ENCODE peak calls at places on chromosomes 2 and 18, in five cellular contexts. A, D, M, C and E are unnamed samples.

GRCh38 chr2:70083344-70084156 is 3.7 kb upstream of the PCBP1 start:
- DNase-seq in C (no peak), A (peak; percentile 72), D (no peak), M (peak; percentile 71), E (no peak)

GRCh38 chr2:204982303-204982702 is 437.0 kb downstream of the PARD3B start:
- DNase-seq in D (no peak), M (no peak), C (no peak), A (no peak), E (no peak)

GRCh38 chr2:219595250-219595649 is 2.4 kb upstream of the STK11IP start:
- DNase-seq in A (no peak), C (no peak), D (no peak), M (peak; percentile 68), E (no peak)

GRCh38 chr2:197059498-197059897 is 133.0 kb upstream of the PGAP1 start:
- DNase-seq in A (no peak), C (no peak), D (no peak), M (no peak), E (peak; percentile 26)

GRCh38 chr2:48531141-48531648 is 1.2 kb downstream of the STON1 start:
- DNase-seq in C (no peak), M (peak; percentile 78), A (no peak), D (peak; percentile 24), E (peak; percentile 66)

GRCh38 chr2:84970266-84970955 is 550 bp upstream of the KCMF1 start:
- DNase-seq in D (peak; percentile 65), A (peak; percentile 84), M (peak; percentile 84), C (peak; percentile 70), E (peak; percentile 85)

GRCh38 chr2:128424406-128424805 is 105.7 kb upstream of the HS6ST1 start:
- DNase-seq in C (peak; percentile 17), A (no peak), D (no peak), M (no peak), E (no peak)

GRCh38 chr18:68713131-68713530 is 1.8 kb downstream of the TMX3 start:
- DNase-seq in A (no peak), M (no peak), C (no peak), D (no peak), E (no peak)

GRCh38 chr18:27713727-27714080 is 463.2 kb downstream of the CDH2 start:
- DNase-seq in D (no peak), C (no peak), M (peak; percentile 16), A (no peak), E (no peak)

GRCh38 chr2:26394694-26395093 is 7.0 kb upstream of the DRC1 start:
- DNase-seq in D (no peak), M (no peak), A (no peak), C (no peak), E (no peak)